ENCODE peak calls at places on chromosomes 5 and 9, in four cellular contexts. One of them, this sample, is unnamed.
A peak's percentile ranks its signal among the peaks of the same experiment; 100 is the strongest.

GRCh38 chr5:171207256-171207866 is 101.7 kb upstream of the TLX3 start:
- DNase-seq in omental fat pad: no peak
- DNase-seq in nephron progenitor cell: peak; percentile 24
- DNase-seq in cardiac muscle cell: peak; percentile 63
- DNase-seq in this sample: peak; percentile 32

GRCh38 chr5:6902597-6902996 is 189.4 kb downstream of the TENT4A start:
- DNase-seq in omental fat pad: no peak
- DNase-seq in nephron progenitor cell: no peak
- DNase-seq in cardiac muscle cell: no peak
- DNase-seq in this sample: no peak

GRCh38 chr5:102718819-102719218 is 36.3 kb upstream of the PAM start:
- DNase-seq in omental fat pad: no peak
- DNase-seq in nephron progenitor cell: no peak
- DNase-seq in cardiac muscle cell: no peak
- DNase-seq in this sample: peak; percentile 43

GRCh38 chr9:82532504-82532903 is 530.4 kb downstream of the RASEF start:
- DNase-seq in omental fat pad: no peak
- DNase-seq in nephron progenitor cell: no peak
- DNase-seq in cardiac muscle cell: peak; percentile 19
- DNase-seq in this sample: no peak

GRCh38 chr5:1734908-1735289 is 64.7 kb downstream of the MRPL36 start:
- DNase-seq in omental fat pad: no peak
- DNase-seq in nephron progenitor cell: no peak
- DNase-seq in cardiac muscle cell: no peak
- DNase-seq in this sample: no peak

GRCh38 chr5:126446498-126447224 is 23.5 kb downstream of the GRAMD2B start:
- DNase-seq in omental fat pad: no peak
- DNase-seq in nephron progenitor cell: no peak
- DNase-seq in cardiac muscle cell: peak; percentile 68
- DNase-seq in this sample: peak; percentile 34

GRCh38 chr9:3856592-3856991 is 330.8 kb upstream of the RFX3 start:
- DNase-seq in omental fat pad: no peak
- DNase-seq in nephron progenitor cell: no peak
- DNase-seq in cardiac muscle cell: peak; percentile 66
- DNase-seq in this sample: no peak

GRCh38 chr9:469672-470040 is 255.0 kb downstream of the DOCK8 start:
- DNase-seq in omental fat pad: no peak
- DNase-seq in nephron progenitor cell: no peak
- DNase-seq in cardiac muscle cell: no peak
- DNase-seq in this sample: no peak

GRCh38 chr9:112360047-112360804 is 19.7 kb upstream of the HSDL2 start:
- DNase-seq in omental fat pad: no peak
- DNase-seq in nephron progenitor cell: no peak
- DNase-seq in cardiac muscle cell: no peak
- DNase-seq in this sample: peak; percentile 35

GRCh38 chr5:68087866-68088265 is 127.7 kb upstream of the PIK3R1 start:
- DNase-seq in omental fat pad: no peak
- DNase-seq in nephron progenitor cell: no peak
- DNase-seq in cardiac muscle cell: peak; percentile 71
- DNase-seq in this sample: peak; percentile 60

GRCh38 chr5:14364576-14365472 is 216.8 kb upstream of the OTULINL start:
- DNase-seq in omental fat pad: no peak
- DNase-seq in nephron progenitor cell: peak; percentile 35
- DNase-seq in cardiac muscle cell: no peak
- DNase-seq in this sample: peak; percentile 18

GRCh38 chr5:137300411-137301240 is 198.5 kb downstream of the SPOCK1 start:
- DNase-seq in omental fat pad: no peak
- DNase-seq in nephron progenitor cell: no peak
- DNase-seq in cardiac muscle cell: peak; percentile 80
- DNase-seq in this sample: peak; percentile 59

GRCh38 chr5:67455987-67456386 is 259.4 kb upstream of the CD180 start:
- DNase-seq in omental fat pad: no peak
- DNase-seq in nephron progenitor cell: no peak
- DNase-seq in cardiac muscle cell: no peak
- DNase-seq in this sample: no peak

GRCh38 chr5:168168978-168169696 is 122.3 kb upstream of the WWC1 start:
- DNase-seq in omental fat pad: no peak
- DNase-seq in nephron progenitor cell: no peak
- DNase-seq in cardiac muscle cell: no peak
- DNase-seq in this sample: no peak

GRCh38 chr5:112634796-112635195 is 102.9 kb upstream of the APC start:
- DNase-seq in omental fat pad: no peak
- DNase-seq in nephron progenitor cell: no peak
- DNase-seq in cardiac muscle cell: no peak
- DNase-seq in this sample: no peak

GRCh38 chr9:136564379-136564988 is 18.6 kb upstream of the NOTCH1 start:
- DNase-seq in omental fat pad: no peak
- DNase-seq in nephron progenitor cell: peak; percentile 12
- DNase-seq in cardiac muscle cell: peak; percentile 85
- DNase-seq in this sample: peak; percentile 82

GRCh38 chr9:128987800-128988199 is 40.3 kb downstream of the NUP188 start:
- DNase-seq in omental fat pad: no peak
- DNase-seq in nephron progenitor cell: no peak
- DNase-seq in cardiac muscle cell: peak; percentile 63
- DNase-seq in this sample: peak; percentile 76

GRCh38 chr5:177426566-177427210 is at the start of gene GRK6:
- DNase-seq in omental fat pad: no peak
- DNase-seq in nephron progenitor cell: no peak
- DNase-seq in cardiac muscle cell: no peak
- DNase-seq in this sample: no peak

GRCh38 chr5:122083535-122083934 is 5.5 kb upstream of the LOX start:
- DNase-seq in omental fat pad: no peak
- DNase-seq in nephron progenitor cell: no peak
- DNase-seq in cardiac muscle cell: no peak
- DNase-seq in this sample: no peak

GRCh38 chr9:133104718-133105460 is 16.2 kb downstream of the RALGDS start:
- DNase-seq in omental fat pad: no peak
- DNase-seq in nephron progenitor cell: no peak
- DNase-seq in cardiac muscle cell: no peak
- DNase-seq in this sample: no peak

GRCh38 chr5:39267185-39267584 is 47.8 kb upstream of the FYB1 start:
- DNase-seq in omental fat pad: no peak
- DNase-seq in nephron progenitor cell: no peak
- DNase-seq in cardiac muscle cell: no peak
- DNase-seq in this sample: no peak

GRCh38 chr5:151870820-151871219 is 53.8 kb downstream of the GLRA1 start:
- DNase-seq in omental fat pad: no peak
- DNase-seq in nephron progenitor cell: no peak
- DNase-seq in cardiac muscle cell: peak; percentile 44
- DNase-seq in this sample: peak; percentile 30

GRCh38 chr9:26812217-26812616 is 80.4 kb downstream of the CAAP1 start:
- DNase-seq in omental fat pad: no peak
- DNase-seq in nephron progenitor cell: no peak
- DNase-seq in cardiac muscle cell: no peak
- DNase-seq in this sample: no peak

GRCh38 chr5:149135536-149136201 is 5.6 kb upstream of the ABLIM3 start:
- DNase-seq in omental fat pad: no peak
- DNase-seq in nephron progenitor cell: no peak
- DNase-seq in cardiac muscle cell: peak; percentile 47
- DNase-seq in this sample: peak; percentile 95

GRCh38 chr9:136104488-136104800 is 9.4 kb upstream of the NACC2 start:
- DNase-seq in omental fat pad: no peak
- DNase-seq in nephron progenitor cell: no peak
- DNase-seq in cardiac muscle cell: no peak
- DNase-seq in this sample: no peak

GRCh38 chr9:87713278-87713989 is 12.5 kb upstream of the CTSL start:
- DNase-seq in omental fat pad: peak; percentile 75
- DNase-seq in nephron progenitor cell: no peak
- DNase-seq in cardiac muscle cell: peak; percentile 99
- DNase-seq in this sample: peak; percentile 100

GRCh38 chr5:171162602-171163001 is 146.4 kb upstream of the TLX3 start:
- DNase-seq in omental fat pad: no peak
- DNase-seq in nephron progenitor cell: peak; percentile 34
- DNase-seq in cardiac muscle cell: peak; percentile 52
- DNase-seq in this sample: peak; percentile 14

GRCh38 chr5:121688126-121688525 is 163.6 kb upstream of the FTMT start:
- DNase-seq in omental fat pad: no peak
- DNase-seq in nephron progenitor cell: no peak
- DNase-seq in cardiac muscle cell: no peak
- DNase-seq in this sample: no peak

GRCh38 chr9:116284518-116284917 is 130.9 kb downstream of the PAPPA start:
- DNase-seq in omental fat pad: no peak
- DNase-seq in nephron progenitor cell: no peak
- DNase-seq in cardiac muscle cell: no peak
- DNase-seq in this sample: no peak

GRCh38 chr5:127031147-127031862 is 947 bp upstream of the MARCHF3 start:
- DNase-seq in omental fat pad: no peak
- DNase-seq in nephron progenitor cell: peak; percentile 31
- DNase-seq in cardiac muscle cell: no peak
- DNase-seq in this sample: no peak

GRCh38 chr5:37211661-37212060 is 37.5 kb downstream of the CPLANE1 start:
- DNase-seq in omental fat pad: no peak
- DNase-seq in nephron progenitor cell: no peak
- DNase-seq in cardiac muscle cell: peak; percentile 40
- DNase-seq in this sample: no peak

GRCh38 chr5:37207802-37208201 is 41.4 kb downstream of the CPLANE1 start:
- DNase-seq in omental fat pad: no peak
- DNase-seq in nephron progenitor cell: no peak
- DNase-seq in cardiac muscle cell: no peak
- DNase-seq in this sample: no peak

GRCh38 chr5:37214550-37214949 is 34.6 kb downstream of the CPLANE1 start:
- DNase-seq in omental fat pad: no peak
- DNase-seq in nephron progenitor cell: no peak
- DNase-seq in cardiac muscle cell: no peak
- DNase-seq in this sample: no peak

GRCh38 chr5:37208883-37209808 is 40.0 kb downstream of the CPLANE1 start:
- DNase-seq in omental fat pad: no peak
- DNase-seq in nephron progenitor cell: no peak
- DNase-seq in cardiac muscle cell: peak; percentile 53
- DNase-seq in this sample: peak; percentile 15

GRCh38 chr5:37212096-37212495 is 37.1 kb downstream of the CPLANE1 start:
- DNase-seq in omental fat pad: no peak
- DNase-seq in nephron progenitor cell: no peak
- DNase-seq in cardiac muscle cell: peak; percentile 20
- DNase-seq in this sample: no peak
- TF ChIP-seq CTCF in omental fat pad: no peak
- TF ChIP-seq CTCF in nephron progenitor cell: no peak
- TF ChIP-seq CTCF in cardiac muscle cell: no peak
- TF ChIP-seq CTCF in this sample: no peak

DNA sequence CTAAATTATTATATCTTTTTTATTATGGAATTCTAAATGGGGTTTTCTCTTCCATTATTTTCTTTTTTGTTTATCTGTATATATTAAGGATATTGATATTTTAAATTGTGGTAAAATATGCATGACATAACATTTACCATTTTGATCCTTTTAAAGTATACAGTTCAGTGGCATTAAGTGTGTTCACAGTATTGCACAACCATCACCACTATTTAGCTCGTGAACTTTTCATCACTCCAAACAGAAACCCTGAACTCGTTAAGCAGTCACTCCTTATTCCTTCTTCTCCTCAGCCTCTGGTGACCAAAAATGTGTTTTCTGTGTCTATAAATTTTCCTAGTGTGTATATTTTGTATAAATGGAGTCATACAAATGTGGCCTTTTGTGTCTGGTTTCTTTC is 188.2 kb downstream of the CCDC171 start:
- DNase-seq in omental fat pad: no peak
- DNase-seq in nephron progenitor cell: no peak
- DNase-seq in cardiac muscle cell: no peak
- DNase-seq in this sample: no peak
- TF ChIP-seq CTCF in omental fat pad: no peak
- TF ChIP-seq CTCF in nephron progenitor cell: no peak
- TF ChIP-seq CTCF in cardiac muscle cell: no peak
- TF ChIP-seq CTCF in this sample: no peak

GRCh38 chr9:34896112-34896511 is 62.0 kb upstream of the PHF24 start:
- DNase-seq in omental fat pad: no peak
- DNase-seq in nephron progenitor cell: no peak
- DNase-seq in cardiac muscle cell: no peak
- DNase-seq in this sample: peak; percentile 4
- TF ChIP-seq CTCF in omental fat pad: no peak
- TF ChIP-seq CTCF in nephron progenitor cell: no peak
- TF ChIP-seq CTCF in cardiac muscle cell: peak; percentile 24
- TF ChIP-seq CTCF in this sample: no peak

GRCh38 chr9:18149457-18150011 is 324.4 kb upstream of the ADAMTSL1 start:
- DNase-seq in omental fat pad: no peak
- DNase-seq in nephron progenitor cell: no peak
- DNase-seq in cardiac muscle cell: peak; percentile 7
- DNase-seq in this sample: peak; percentile 29
- TF ChIP-seq CTCF in omental fat pad: no peak
- TF ChIP-seq CTCF in nephron progenitor cell: no peak
- TF ChIP-seq CTCF in cardiac muscle cell: no peak
- TF ChIP-seq CTCF in this sample: no peak

GRCh38 chr9:8417341-8417740 is 617.8 kb upstream of the DMAC1 start:
- DNase-seq in omental fat pad: no peak
- DNase-seq in nephron progenitor cell: no peak
- DNase-seq in cardiac muscle cell: no peak
- DNase-seq in this sample: no peak
- TF ChIP-seq CTCF in omental fat pad: no peak
- TF ChIP-seq CTCF in nephron progenitor cell: no peak
- TF ChIP-seq CTCF in cardiac muscle cell: no peak
- TF ChIP-seq CTCF in this sample: no peak

DNA sequence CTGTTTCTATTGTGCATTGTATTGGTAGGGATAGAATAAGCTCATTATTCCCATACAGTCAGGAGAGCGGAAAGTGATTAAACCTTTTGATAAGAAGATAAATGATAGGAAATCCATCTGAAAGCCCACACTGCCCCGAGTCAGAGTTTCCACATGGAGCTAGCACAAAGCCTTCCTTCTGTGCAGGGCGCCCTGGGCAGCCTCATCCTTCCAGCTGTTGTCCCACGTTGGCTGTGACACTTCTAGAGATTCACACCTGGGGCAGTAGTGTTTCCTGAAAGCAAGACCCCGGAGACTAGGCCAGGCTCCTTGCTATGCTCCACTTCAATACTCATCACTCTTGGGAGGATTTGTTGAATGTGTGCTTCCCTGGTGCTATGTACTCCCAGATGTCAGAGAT is 172.4 kb downstream of the SEMA6A start:
- DNase-seq in omental fat pad: no peak
- DNase-seq in nephron progenitor cell: no peak
- DNase-seq in cardiac muscle cell: no peak
- DNase-seq in this sample: no peak
- TF ChIP-seq CTCF in omental fat pad: no peak
- TF ChIP-seq CTCF in nephron progenitor cell: no peak
- TF ChIP-seq CTCF in cardiac muscle cell: no peak
- TF ChIP-seq CTCF in this sample: no peak

GRCh38 chr5:92309336-92309991 is 926.3 kb upstream of the ARRDC3 start:
- DNase-seq in omental fat pad: no peak
- DNase-seq in nephron progenitor cell: no peak
- DNase-seq in cardiac muscle cell: peak; percentile 64
- DNase-seq in this sample: peak; percentile 45
- TF ChIP-seq CTCF in omental fat pad: no peak
- TF ChIP-seq CTCF in nephron progenitor cell: peak; percentile 54
- TF ChIP-seq CTCF in cardiac muscle cell: peak; percentile 37
- TF ChIP-seq CTCF in this sample: peak; percentile 36

GRCh38 chr5:134554319-134555222 is 29.1 kb downstream of the JADE2 start:
- DNase-seq in omental fat pad: no peak
- DNase-seq in nephron progenitor cell: no peak
- DNase-seq in cardiac muscle cell: peak; percentile 90
- DNase-seq in this sample: peak; percentile 97
- TF ChIP-seq CTCF in omental fat pad: no peak
- TF ChIP-seq CTCF in nephron progenitor cell: no peak
- TF ChIP-seq CTCF in cardiac muscle cell: no peak
- TF ChIP-seq CTCF in this sample: no peak